ENCODE peak calls at places on chromosome 6, in four cellular contexts. One of them, this sample, is unnamed.

GRCh38 chr6:166595061-166595780 is 8.7 kb upstream of the RAMACL start:
- DNase-seq in progenitor cell of endocrine pancreas: no peak
- DNase-seq in mesothelial cell of epicardium: no peak
- DNase-seq in NB4: no peak
- DNase-seq in this sample: no peak

GRCh38 chr6:166402582-166403277 is 20.0 kb upstream of the MPC1 start:
- DNase-seq in mesothelial cell of epicardium: no peak
- DNase-seq in NB4: no peak
- DNase-seq in progenitor cell of endocrine pancreas: no peak
- DNase-seq in this sample: no peak

GRCh38 chr6:138287144-138287955 is 69.1 kb upstream of the PBOV1 start:
- DNase-seq in NB4: peak
- DNase-seq in progenitor cell of endocrine pancreas: peak
- DNase-seq in mesothelial cell of epicardium: no peak
- DNase-seq in this sample: no peak

GRCh38 chr6:43517503-43518357 is 841 bp downstream of the POLR1C start:
- DNase-seq in mesothelial cell of epicardium: no peak
- DNase-seq in progenitor cell of endocrine pancreas: no peak
- DNase-seq in NB4: peak
- DNase-seq in this sample: no peak

GRCh38 chr6:163814494-163815364 is 400.2 kb downstream of the QKI start:
- DNase-seq in NB4: no peak
- DNase-seq in progenitor cell of endocrine pancreas: no peak
- DNase-seq in mesothelial cell of epicardium: no peak
- DNase-seq in this sample: no peak

GRCh38 chr6:142947702-142948480 is 2.9 kb upstream of the HIVEP2 start:
- DNase-seq in NB4: no peak
- DNase-seq in mesothelial cell of epicardium: no peak
- DNase-seq in progenitor cell of endocrine pancreas: no peak
- DNase-seq in this sample: no peak

GRCh38 chr6:169035381-169036280 is 218.0 kb downstream of the THBS2 start:
- DNase-seq in NB4: no peak
- DNase-seq in progenitor cell of endocrine pancreas: no peak
- DNase-seq in mesothelial cell of epicardium: no peak
- DNase-seq in this sample: no peak

GRCh38 chr6:46220351-46221220 is 49.8 kb upstream of the ENPP5 start:
- DNase-seq in NB4: peak
- DNase-seq in mesothelial cell of epicardium: no peak
- DNase-seq in progenitor cell of endocrine pancreas: no peak
- DNase-seq in this sample: no peak

GRCh38 chr6:166262738-166263515 is 45.3 kb downstream of the PRR18 start:
- DNase-seq in mesothelial cell of epicardium: no peak
- DNase-seq in progenitor cell of endocrine pancreas: no peak
- DNase-seq in NB4: peak
- DNase-seq in this sample: no peak

GRCh38 chr6:149990109-149990671 is 26.4 kb downstream of the ULBP1 start:
- DNase-seq in progenitor cell of endocrine pancreas: no peak
- DNase-seq in mesothelial cell of epicardium: peak
- DNase-seq in NB4: no peak
- DNase-seq in this sample: no peak

GRCh38 chr6:98834060-98835031 is at the start of gene POU3F2:
- DNase-seq in NB4: peak
- DNase-seq in mesothelial cell of epicardium: peak
- DNase-seq in progenitor cell of endocrine pancreas: peak
- DNase-seq in this sample: peak

GRCh38 chr6:85364354-85364753 is 85.5 kb upstream of the NT5E start:
- DNase-seq in mesothelial cell of epicardium: no peak
- DNase-seq in progenitor cell of endocrine pancreas: no peak
- DNase-seq in NB4: no peak
- DNase-seq in this sample: no peak

GRCh38 chr6:17710331-17710730 is 3.6 kb upstream of the NUP153 start:
- DNase-seq in progenitor cell of endocrine pancreas: no peak
- DNase-seq in NB4: no peak
- DNase-seq in mesothelial cell of epicardium: no peak
- DNase-seq in this sample: no peak

GRCh38 chr6:148177589-148178233 is 164.9 kb upstream of the SASH1 start:
- DNase-seq in NB4: peak
- DNase-seq in progenitor cell of endocrine pancreas: no peak
- DNase-seq in mesothelial cell of epicardium: no peak
- DNase-seq in this sample: peak

GRCh38 chr6:24469829-24470228 is 19.5 kb downstream of the GPLD1 start:
- DNase-seq in mesothelial cell of epicardium: no peak
- DNase-seq in progenitor cell of endocrine pancreas: no peak
- DNase-seq in NB4: no peak
- DNase-seq in this sample: no peak

GRCh38 chr6:43705996-43706395 is 18.4 kb upstream of the MRPS18A start:
- DNase-seq in NB4: peak
- DNase-seq in mesothelial cell of epicardium: no peak
- DNase-seq in progenitor cell of endocrine pancreas: no peak
- DNase-seq in this sample: no peak

GRCh38 chr6:99589290-99589672 is 17.4 kb upstream of the PRDM13 start:
- DNase-seq in NB4: no peak
- DNase-seq in progenitor cell of endocrine pancreas: no peak
- DNase-seq in mesothelial cell of epicardium: no peak
- DNase-seq in this sample: no peak

GRCh38 chr6:22071655-22072054 is 225.2 kb downstream of the PRL start:
- DNase-seq in mesothelial cell of epicardium: peak
- DNase-seq in progenitor cell of endocrine pancreas: no peak
- DNase-seq in NB4: no peak
- DNase-seq in this sample: no peak

GRCh38 chr6:126075335-126076071 is 89.2 kb downstream of the TRMT11 start:
- DNase-seq in mesothelial cell of epicardium: no peak
- DNase-seq in progenitor cell of endocrine pancreas: no peak
- DNase-seq in NB4: no peak
- DNase-seq in this sample: no peak

GRCh38 chr6:100462990-100463684 is 1.6 kb downstream of the SIM1 start:
- DNase-seq in NB4: no peak
- DNase-seq in mesothelial cell of epicardium: no peak
- DNase-seq in progenitor cell of endocrine pancreas: no peak
- DNase-seq in this sample: no peak

GRCh38 chr6:16524380-16524707 is 236.9 kb downstream of the ATXN1 start:
- DNase-seq in NB4: no peak
- DNase-seq in progenitor cell of endocrine pancreas: no peak
- DNase-seq in mesothelial cell of epicardium: no peak
- DNase-seq in this sample: no peak

GRCh38 chr6:26401389-26401986 is 587 bp upstream of the BTN3A1 start:
- DNase-seq in progenitor cell of endocrine pancreas: no peak
- DNase-seq in mesothelial cell of epicardium: no peak
- DNase-seq in NB4: no peak
- DNase-seq in this sample: no peak

GRCh38 chr6:121549741-121550140 is 114.3 kb downstream of the GJA1 start:
- DNase-seq in mesothelial cell of epicardium: no peak
- DNase-seq in progenitor cell of endocrine pancreas: no peak
- DNase-seq in NB4: no peak
- DNase-seq in this sample: no peak

GRCh38 chr6:158047120-158047518 is 65.5 kb downstream of the SYNJ2 start:
- DNase-seq in mesothelial cell of epicardium: no peak
- DNase-seq in NB4: peak
- DNase-seq in progenitor cell of endocrine pancreas: no peak
- DNase-seq in this sample: peak

GRCh38 chr6:72787521-72788031 is 165.7 kb downstream of the KCNQ5 start:
- DNase-seq in NB4: no peak
- DNase-seq in mesothelial cell of epicardium: no peak
- DNase-seq in progenitor cell of endocrine pancreas: no peak
- DNase-seq in this sample: no peak

DNA sequence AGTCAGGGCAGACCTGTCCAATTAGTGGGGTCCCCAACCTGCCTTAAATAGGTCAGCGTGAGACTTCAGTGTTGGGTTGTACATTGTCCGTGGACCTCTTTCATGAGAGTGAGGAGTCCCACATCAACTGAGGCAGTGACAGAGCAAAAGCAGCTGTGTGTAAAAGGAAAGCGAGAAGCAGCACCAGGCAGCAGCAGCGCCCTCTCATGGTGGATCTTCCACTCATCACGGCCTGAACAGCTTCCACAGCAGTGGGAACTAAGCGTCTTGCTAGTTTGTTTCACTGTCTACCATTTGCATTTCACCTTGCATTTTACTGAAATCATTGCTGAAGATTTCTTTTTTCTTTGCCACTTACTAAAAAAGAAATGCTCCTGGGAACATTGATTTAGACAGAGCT is 333.8 kb downstream of the PKHD1 start:
- DNase-seq in mesothelial cell of epicardium: no peak
- DNase-seq in NB4: peak
- DNase-seq in progenitor cell of endocrine pancreas: peak
- DNase-seq in this sample: no peak
- TF ChIP-seq CTCF in mesothelial cell of epicardium: peak
- TF ChIP-seq CTCF in NB4: peak
- TF ChIP-seq CTCF in progenitor cell of endocrine pancreas: peak
- TF ChIP-seq CTCF in this sample: no peak

GRCh38 chr6:31579546-31580445 is 2.4 kb downstream of the LTB start:
- DNase-seq in NB4: peak
- DNase-seq in progenitor cell of endocrine pancreas: no peak
- DNase-seq in mesothelial cell of epicardium: no peak
- DNase-seq in this sample: no peak
- TF ChIP-seq CTCF in NB4: no peak
- TF ChIP-seq CTCF in progenitor cell of endocrine pancreas: no peak
- TF ChIP-seq CTCF in mesothelial cell of epicardium: no peak
- TF ChIP-seq CTCF in this sample: no peak

DNA sequence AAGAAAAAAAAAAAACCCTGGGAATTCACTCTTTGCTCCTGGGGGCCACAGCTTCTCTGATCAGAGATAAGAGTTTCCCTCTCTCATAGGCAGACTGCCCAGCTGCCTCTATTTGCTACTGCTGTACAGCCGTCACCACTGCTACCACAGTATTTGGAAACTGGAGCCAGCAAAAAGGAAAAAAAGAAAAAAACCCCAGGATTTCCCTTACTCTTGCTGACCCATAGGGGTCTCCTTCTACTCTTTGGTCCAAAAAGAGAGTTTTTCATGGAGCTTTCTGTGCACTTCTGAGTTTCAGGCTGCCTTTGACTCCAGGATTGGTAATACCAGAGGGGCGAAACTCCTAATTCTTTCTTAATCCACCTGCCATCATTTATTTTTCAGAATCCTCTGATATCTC is 89.7 kb downstream of the MDGA1 start:
- DNase-seq in NB4: peak
- DNase-seq in progenitor cell of endocrine pancreas: no peak
- DNase-seq in mesothelial cell of epicardium: no peak
- DNase-seq in this sample: no peak
- TF ChIP-seq CTCF in NB4: peak
- TF ChIP-seq CTCF in progenitor cell of endocrine pancreas: peak
- TF ChIP-seq CTCF in mesothelial cell of epicardium: peak
- TF ChIP-seq CTCF in this sample: no peak

GRCh38 chr6:68874747-68875146 is 239.7 kb downstream of the ADGRB3 start:
- DNase-seq in NB4: no peak
- DNase-seq in mesothelial cell of epicardium: no peak
- DNase-seq in progenitor cell of endocrine pancreas: no peak
- DNase-seq in this sample: no peak
- TF ChIP-seq CTCF in NB4: no peak
- TF ChIP-seq CTCF in mesothelial cell of epicardium: no peak
- TF ChIP-seq CTCF in progenitor cell of endocrine pancreas: no peak
- TF ChIP-seq CTCF in this sample: no peak

GRCh38 chr6:136740050-136740974 is 52.0 kb downstream of the MAP3K5 start:
- DNase-seq in mesothelial cell of epicardium: no peak
- DNase-seq in NB4: no peak
- DNase-seq in progenitor cell of endocrine pancreas: no peak
- DNase-seq in this sample: no peak

GRCh38 chr6:136738178-136739057 is 53.9 kb downstream of the MAP3K5 start:
- DNase-seq in progenitor cell of endocrine pancreas: no peak
- DNase-seq in NB4: no peak
- DNase-seq in mesothelial cell of epicardium: no peak
- DNase-seq in this sample: no peak

GRCh38 chr6:136737343-136738177 is 54.7 kb downstream of the MAP3K5 start:
- DNase-seq in NB4: no peak
- DNase-seq in mesothelial cell of epicardium: no peak
- DNase-seq in progenitor cell of endocrine pancreas: no peak
- DNase-seq in this sample: no peak

GRCh38 chr6:136739071-136739470 is 53.2 kb downstream of the MAP3K5 start:
- DNase-seq in NB4: no peak
- DNase-seq in progenitor cell of endocrine pancreas: no peak
- DNase-seq in mesothelial cell of epicardium: no peak
- DNase-seq in this sample: no peak

DNA sequence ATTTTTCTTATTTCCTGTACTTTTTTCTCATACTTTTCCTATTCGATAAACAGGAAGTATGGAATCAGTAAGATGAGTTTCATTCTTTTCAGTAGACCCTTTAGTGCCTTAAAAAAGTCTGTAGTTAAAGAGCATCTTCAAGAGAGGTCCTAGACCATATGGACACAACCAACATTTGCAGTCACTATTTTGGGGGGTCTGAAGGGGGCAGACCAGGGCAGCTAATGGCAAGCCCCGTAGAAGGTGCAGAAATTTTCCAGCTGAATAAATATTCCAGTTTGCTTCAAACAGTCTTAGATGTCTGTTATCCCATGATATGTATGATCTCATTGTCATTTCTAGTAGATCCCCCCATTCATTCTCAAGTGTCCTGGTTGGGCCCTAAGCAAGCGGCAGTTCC is 52.8 kb downstream of the MAP3K5 start:
- DNase-seq in mesothelial cell of epicardium: no peak
- DNase-seq in NB4: no peak
- DNase-seq in progenitor cell of endocrine pancreas: no peak
- DNase-seq in this sample: no peak
- TF ChIP-seq CTCF in mesothelial cell of epicardium: no peak
- TF ChIP-seq CTCF in NB4: no peak
- TF ChIP-seq CTCF in progenitor cell of endocrine pancreas: no peak
- TF ChIP-seq CTCF in this sample: no peak

DNA sequence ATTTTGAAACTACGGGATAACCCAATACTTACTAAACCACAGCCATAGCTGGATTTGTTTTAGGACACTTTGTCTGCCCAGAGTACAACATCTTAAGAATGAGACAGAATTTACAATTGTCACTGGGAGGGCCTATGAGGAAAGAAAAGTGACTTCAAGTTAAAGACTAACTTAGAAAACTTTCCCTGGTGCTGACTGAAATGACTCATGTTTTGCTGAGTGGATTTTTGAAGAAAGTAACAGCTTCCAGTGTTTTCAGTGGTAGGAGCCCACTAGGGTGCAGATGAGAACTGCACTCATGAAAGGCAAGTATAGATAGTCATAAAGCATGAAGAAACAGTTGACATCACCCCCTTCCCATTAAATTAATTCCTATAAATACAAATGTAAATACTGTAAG is 988.2 kb upstream of the MAP3K7 start:
- DNase-seq in mesothelial cell of epicardium: no peak
- DNase-seq in NB4: no peak
- DNase-seq in progenitor cell of endocrine pancreas: no peak
- DNase-seq in this sample: no peak
- TF ChIP-seq CTCF in mesothelial cell of epicardium: no peak
- TF ChIP-seq CTCF in NB4: no peak
- TF ChIP-seq CTCF in progenitor cell of endocrine pancreas: no peak
- TF ChIP-seq CTCF in this sample: no peak

This sample was measured in suprapubic skin.